ENCODE peak calls at places on chromosomes 7 and 10, in nine cellular contexts. E is effector CD4-positive, alpha-beta T cell; D is HFF-Myc; K is RWPE1; O is A673; M is fibroblast of villous mesenchyme; F is ovary; C is stimulated activated naive CD8-positive, alpha-beta T cell treated with anti-CD3 and anti-CD28 coated beads, Interleukin-15, amount 100 ng/mL, for 72 hours; Z is stimulated activated CD4-positive, alpha-beta T cell treated with anti-CD3 and anti-CD28 coated beads, Interleukin-1b, Interleukin-23, amount 100 ng/mL, for 24 hours. N is an unnamed sample.

GRCh38 chr10:90051474-90051873 is 350.1 kb downstream of the KIF20B start:
- DNase-seq in E (no peak), D (no peak), K (peak; percentile 66), O (no peak), M (no peak), F (no peak), C (no peak), Z (no peak), N (no peak)

GRCh38 chr7:139771001-139771956 is 6.5 kb downstream of the HIPK2 start:
- DNase-seq in E (no peak), D (peak; percentile 53), K (peak; percentile 80), O (peak; percentile 82), M (peak; percentile 86), F (no peak), C (no peak), Z (no peak), N (no peak)

GRCh38 chr10:113056468-113057021 is 106.5 kb downstream of the TCF7L2 start:
- DNase-seq in E (no peak), D (no peak), K (peak; percentile 44), O (peak; percentile 53), M (peak; percentile 92), F (no peak), C (no peak), Z (no peak), N (no peak)

GRCh38 chr7:103637080-103637479 is 191.1 kb upstream of the SLC26A5 start:
- DNase-seq in E (no peak), D (no peak), K (peak; percentile 51), O (peak; percentile 6), M (peak; percentile 35), F (no peak), C (no peak), Z (no peak), N (no peak)

GRCh38 chr7:157555308-157555707 is 218.5 kb downstream of the DNAJB6 start:
- DNase-seq in E (no peak), D (no peak), K (no peak), O (no peak), M (no peak), F (no peak), C (no peak), Z (no peak), N (no peak)

GRCh38 chr10:117537904-117538524 is 4.5 kb upstream of the EMX2 start:
- DNase-seq in E (no peak), D (no peak), K (no peak), O (no peak), M (peak; percentile 39), F (no peak), C (no peak), Z (no peak), N (no peak)

GRCh38 chr7:95859434-95859833 is 87.1 kb downstream of the DYNC1I1 start:
- DNase-seq in E (no peak), D (no peak), K (no peak), O (no peak), M (no peak), F (no peak), C (no peak), Z (no peak), N (no peak)

GRCh38 chr10:44975487-44976331 is 2.9 kb downstream of the DEPP1 start:
- DNase-seq in E (no peak), D (no peak), K (no peak), O (peak; percentile 50), M (peak; percentile 71), F (peak; percentile 61), C (no peak), Z (no peak), N (peak; percentile 60)

GRCh38 chr10:79058899-79059771 is 9.6 kb upstream of the ZMIZ1 start:
- DNase-seq in E (no peak), D (no peak), K (no peak), O (no peak), M (no peak), F (no peak), C (no peak), Z (no peak), N (no peak)

GRCh38 chr10:49322371-49323170 is 23.6 kb downstream of the C10orf71 start:
- DNase-seq in E (no peak), D (no peak), K (no peak), O (no peak), M (no peak), F (no peak), C (no peak), Z (no peak), N (no peak)

GRCh38 chr10:119652361-119652760 is 1.2 kb downstream of the BAG3 start:
- DNase-seq in E (no peak), D (peak; percentile 51), K (peak; percentile 65), O (peak; percentile 81), M (peak; percentile 82), F (no peak), C (no peak), Z (no peak), N (no peak)

GRCh38 chr10:62234284-62234605 is 34.4 kb downstream of the RTKN2 start:
- DNase-seq in E (no peak), D (no peak), K (no peak), O (no peak), M (no peak), F (no peak), C (no peak), Z (no peak), N (no peak)

GRCh38 chr10:60662917-60663614 is 115.2 kb upstream of the CDK1 start:
- DNase-seq in E (no peak), D (no peak), K (no peak), O (peak; percentile 61), M (peak; percentile 48), F (no peak), C (no peak), Z (no peak), N (no peak)

GRCh38 chr10:46992794-46993552 is 81.7 kb downstream of the PTPN20 start:
- DNase-seq in E (no peak), D (no peak), K (peak; percentile 42), O (peak; percentile 55), M (peak; percentile 14), F (no peak), C (no peak), Z (no peak), N (no peak)

GRCh38 chr7:24905996-24906770 is 73.8 kb downstream of the OSBPL3 start:
- DNase-seq in E (no peak), D (no peak), K (peak; percentile 40), O (no peak), M (no peak), F (no peak), C (no peak), Z (no peak), N (no peak)

GRCh38 chr7:115363916-115364315 is 442.0 kb downstream of the MDFIC start:
- DNase-seq in E (no peak), D (no peak), K (no peak), O (no peak), M (no peak), F (no peak), C (no peak), Z (no peak), N (no peak)

GRCh38 chr7:25775570-25775969 is 376.4 kb upstream of the NFE2L3 start:
- DNase-seq in E (no peak), D (no peak), K (no peak), O (no peak), M (no peak), F (no peak), C (no peak), Z (no peak), N (no peak)

GRCh38 chr7:36746347-36746746 is 22.1 kb upstream of the AOAH start:
- DNase-seq in E (no peak), D (no peak), K (no peak), O (no peak), M (peak; percentile 18), F (no peak), C (no peak), Z (no peak), N (no peak)

GRCh38 chr10:109922976-109923921 is at the start of gene XPNPEP1:
- DNase-seq in E (peak; percentile 63), D (no peak), K (peak; percentile 89), O (peak; percentile 87), M (peak; percentile 89), F (peak; percentile 90), C (peak; percentile 79), Z (peak; percentile 75), N (peak; percentile 89)

GRCh38 chr10:62585211-62585758 is 211.1 kb downstream of the ZNF365 start:
- DNase-seq in E (no peak), D (no peak), K (no peak), O (no peak), M (peak; percentile 79), F (no peak), C (no peak), Z (no peak), N (no peak)

GRCh38 chr10:6498771-6499170 is 81.3 kb downstream of the PRKCQ start:
- DNase-seq in E (peak; percentile 55), D (no peak), K (no peak), O (peak; percentile 17), M (no peak), F (no peak), C (no peak), Z (no peak), N (no peak)

GRCh38 chr10:88059176-88059575 is 195.8 kb downstream of the PTEN start:
- DNase-seq in E (no peak), D (no peak), K (no peak), O (no peak), M (no peak), F (no peak), C (no peak), Z (no peak), N (no peak)

GRCh38 chr10:42937649-42938180 is 139.2 kb upstream of the RET start:
- DNase-seq in E (no peak), D (no peak), K (no peak), O (no peak), M (no peak), F (no peak), C (no peak), Z (no peak), N (no peak)

N was measured in H1.